ENCODE peak calls at places on chromosome 1, in six cellular contexts. S, Z, R, B, K and I are unnamed samples.
A peak's percentile ranks its signal among the peaks of the same experiment; 100 is the strongest.

GRCh38 chr1:184118051-184118450 is 66.5 kb downstream of the TSEN15 start:
- DNase-seq in S (peak; percentile 98), Z (no peak), R (no peak), B (no peak), K (no peak), I (no peak)

GRCh38 chr1:189708674-189709073 is 769.0 kb downstream of the BRINP3 start:
- DNase-seq in S (peak; percentile 3), Z (no peak), R (no peak), B (peak; percentile 40), K (no peak), I (no peak)

GRCh38 chr1:29984107-29984506 is 739.3 kb downstream of the MATN1 start:
- DNase-seq in S (no peak), Z (no peak), R (no peak), B (no peak), K (no peak), I (no peak)

GRCh38 chr1:172637522-172637921 is 21.4 kb upstream of the FASLG start:
- DNase-seq in S (peak; percentile 94), Z (no peak), R (no peak), B (no peak), K (no peak), I (no peak)

GRCh38 chr1:28173980-28174297 is 2.6 kb downstream of the PTAFR start:
- DNase-seq in S (peak; percentile 28), Z (no peak), R (no peak), B (no peak), K (no peak), I (no peak)

GRCh38 chr1:107477233-107477632 is 336.4 kb downstream of the NTNG1 start:
- DNase-seq in S (no peak), Z (no peak), R (no peak), B (no peak), K (no peak), I (peak; percentile 83)

GRCh38 chr1:115337276-115337632 is 795 bp downstream of the NGF start:
- DNase-seq in S (no peak), Z (peak; percentile 68), R (no peak), B (no peak), K (no peak), I (no peak)

GRCh38 chr1:25030674-25031589 is 100.9 kb upstream of the RUNX3 start:
- DNase-seq in S (no peak), Z (no peak), R (no peak), B (no peak), K (peak; percentile 84), I (no peak)

GRCh38 chr1:162987866-162988265 is 81.3 kb upstream of the RGS4 start:
- DNase-seq in S (no peak), Z (no peak), R (no peak), B (no peak), K (no peak), I (no peak)

GRCh38 chr1:153346067-153346723 is 2.4 kb downstream of the PGLYRP4 start:
- DNase-seq in S (no peak), Z (peak; percentile 3), R (no peak), B (no peak), K (no peak), I (no peak)

GRCh38 chr1:156898151-156898550 is 4.6 kb downstream of the PEAR1 start:
- DNase-seq in S (no peak), Z (no peak), R (no peak), B (no peak), K (no peak), I (no peak)

GRCh38 chr1:48674641-48675040 is 102.0 kb downstream of the BEND5 start:
- DNase-seq in S (peak; percentile 45), Z (no peak), R (no peak), B (no peak), K (no peak), I (no peak)

GRCh38 chr1:232385221-232385620 is 244.7 kb downstream of the SIPA1L2 start:
- DNase-seq in S (peak; percentile 23), Z (no peak), R (no peak), B (no peak), K (no peak), I (no peak)

GRCh38 chr1:30684881-30685795 is 38.2 kb downstream of the MATN1 start:
- DNase-seq in S (no peak), Z (peak; percentile 11), R (peak; percentile 71), B (peak; percentile 89), K (peak; percentile 2), I (peak; percentile 90)